ENCODE peak calls at places on chromosomes 13 and 19, in six cellular contexts. One of them, this sample, is unnamed.

GRCh38 chr13:33931397-33931987 is 113.5 kb downstream of the RFC3 start:
- DNase-seq in SIG-M5: no peak
- DNase-seq in CD14-positive monocyte: no peak
- DNase-seq in SK-MEL-5: peak
- DNase-seq in astrocyte of the hippocampus: peak
- DNase-seq in M059J: peak
- DNase-seq in this sample: no peak

GRCh38 chr13:46339035-46339666 is 47.9 kb downstream of the RUBCNL start:
- DNase-seq in astrocyte of the hippocampus: peak
- DNase-seq in CD14-positive monocyte: peak
- DNase-seq in SIG-M5: peak
- DNase-seq in SK-MEL-5: no peak
- DNase-seq in M059J: peak
- DNase-seq in this sample: no peak

GRCh38 chr13:62280590-62280989 is 864.9 kb upstream of the PCDH20 start:
- DNase-seq in M059J: no peak
- DNase-seq in astrocyte of the hippocampus: no peak
- DNase-seq in CD14-positive monocyte: no peak
- DNase-seq in SK-MEL-5: no peak
- DNase-seq in SIG-M5: no peak
- DNase-seq in this sample: no peak

GRCh38 chr19:50817941-50818858 is 5.4 kb downstream of the KLK1 start:
- DNase-seq in astrocyte of the hippocampus: peak
- DNase-seq in SK-MEL-5: peak
- DNase-seq in CD14-positive monocyte: peak
- DNase-seq in M059J: no peak
- DNase-seq in SIG-M5: no peak
- DNase-seq in this sample: no peak

GRCh38 chr13:79533781-79534400 is 52.9 kb downstream of the NDFIP2 start:
- DNase-seq in M059J: peak
- DNase-seq in astrocyte of the hippocampus: no peak
- DNase-seq in CD14-positive monocyte: no peak
- DNase-seq in SK-MEL-5: no peak
- DNase-seq in SIG-M5: no peak
- DNase-seq in this sample: no peak

GRCh38 chr13:23069571-23069970 is 111.2 kb upstream of the SGCG start:
- DNase-seq in astrocyte of the hippocampus: peak
- DNase-seq in CD14-positive monocyte: no peak
- DNase-seq in SIG-M5: no peak
- DNase-seq in SK-MEL-5: no peak
- DNase-seq in M059J: peak
- DNase-seq in this sample: no peak

GRCh38 chr19:49637865-49638350 is 2.0 kb downstream of the RRAS start:
- DNase-seq in CD14-positive monocyte: no peak
- DNase-seq in astrocyte of the hippocampus: peak
- DNase-seq in SK-MEL-5: peak
- DNase-seq in SIG-M5: no peak
- DNase-seq in M059J: peak
- DNase-seq in this sample: peak

GRCh38 chr13:97028441-97029299 is 34.4 kb upstream of the OXGR1 start:
- DNase-seq in M059J: peak
- DNase-seq in astrocyte of the hippocampus: peak
- DNase-seq in CD14-positive monocyte: no peak
- DNase-seq in SIG-M5: no peak
- DNase-seq in SK-MEL-5: peak
- DNase-seq in this sample: no peak

GRCh38 chr13:45278096-45278645 is 62.8 kb downstream of the TPT1 start:
- DNase-seq in CD14-positive monocyte: no peak
- DNase-seq in SK-MEL-5: peak
- DNase-seq in SIG-M5: no peak
- DNase-seq in astrocyte of the hippocampus: no peak
- DNase-seq in M059J: no peak
- DNase-seq in this sample: no peak

GRCh38 chr19:51131780-51132680 is 7.3 kb downstream of the SIGLEC9 start:
- DNase-seq in astrocyte of the hippocampus: no peak
- DNase-seq in M059J: no peak
- DNase-seq in SIG-M5: no peak
- DNase-seq in SK-MEL-5: peak
- DNase-seq in CD14-positive monocyte: peak
- DNase-seq in this sample: no peak

GRCh38 chr13:31848621-31849020 is 109.3 kb downstream of the RXFP2 start:
- DNase-seq in M059J: no peak
- DNase-seq in CD14-positive monocyte: no peak
- DNase-seq in SK-MEL-5: no peak
- DNase-seq in astrocyte of the hippocampus: no peak
- DNase-seq in SIG-M5: no peak
- DNase-seq in this sample: no peak